ENCODE peak calls at places on chromosomes 11 and 22, in five cellular contexts. One of them, this sample, is unnamed.

GRCh38 chr22:37716708-37717107 is 19.9 kb downstream of the TRIOBP start:
- DNase-seq in AG09309: no peak
- DNase-seq in fibroblast of the aortic adventitia: no peak
- DNase-seq in bronchial epithelial cell: peak
- DNase-seq in A549: no peak
- DNase-seq in this sample: peak

GRCh38 chr11:112042161-112042960 is 17.2 kb downstream of the DLAT start:
- DNase-seq in AG09309: peak
- DNase-seq in fibroblast of the aortic adventitia: peak
- DNase-seq in bronchial epithelial cell: peak
- DNase-seq in A549: no peak
- DNase-seq in this sample: peak

GRCh38 chr22:19853879-19854777 is 546 bp downstream of the GNB1L start:
- DNase-seq in AG09309: no peak
- DNase-seq in fibroblast of the aortic adventitia: no peak
- DNase-seq in bronchial epithelial cell: no peak
- DNase-seq in A549: no peak
- DNase-seq in this sample: peak

GRCh38 chr11:65555693-65556231 is 2.4 kb downstream of the LTBP3 start:
- DNase-seq in AG09309: peak
- DNase-seq in fibroblast of the aortic adventitia: peak
- DNase-seq in bronchial epithelial cell: peak
- DNase-seq in A549: peak
- DNase-seq in this sample: peak

GRCh38 chr22:24421428-24421931 is 5.9 kb upstream of the ADORA2A start:
- DNase-seq in AG09309: no peak
- DNase-seq in fibroblast of the aortic adventitia: no peak
- DNase-seq in bronchial epithelial cell: no peak
- DNase-seq in A549: peak
- DNase-seq in this sample: no peak

GRCh38 chr22:45261407-45262088 is 20.9 kb upstream of the KIAA0930 start:
- DNase-seq in AG09309: no peak
- DNase-seq in fibroblast of the aortic adventitia: no peak
- DNase-seq in bronchial epithelial cell: no peak
- DNase-seq in A549: no peak
- DNase-seq in this sample: no peak

GRCh38 chr11:47179655-47179991 is 2.9 kb upstream of the ARFGAP2 start:
- DNase-seq in AG09309: no peak
- DNase-seq in fibroblast of the aortic adventitia: peak
- DNase-seq in bronchial epithelial cell: no peak
- DNase-seq in A549: peak
- DNase-seq in this sample: peak

GRCh38 chr11:61378713-61379313 is 13.6 kb upstream of the TMEM216 start:
- DNase-seq in AG09309: peak
- DNase-seq in fibroblast of the aortic adventitia: peak
- DNase-seq in bronchial epithelial cell: peak
- DNase-seq in A549: peak
- DNase-seq in this sample: peak

GRCh38 chr22:43897751-43898261 is 6.0 kb upstream of the PNPLA5 start:
- DNase-seq in AG09309: no peak
- DNase-seq in fibroblast of the aortic adventitia: peak
- DNase-seq in bronchial epithelial cell: peak
- DNase-seq in A549: no peak
- DNase-seq in this sample: peak

GRCh38 chr11:128506999-128507591 is 80.3 kb downstream of the ETS1 start:
- DNase-seq in AG09309: peak
- DNase-seq in fibroblast of the aortic adventitia: peak
- DNase-seq in bronchial epithelial cell: peak
- DNase-seq in A549: peak
- DNase-seq in this sample: peak

GRCh38 chr22:49576241-49577141 is 251.2 kb downstream of the BRD1 start:
- DNase-seq in AG09309: no peak
- DNase-seq in fibroblast of the aortic adventitia: no peak
- DNase-seq in bronchial epithelial cell: no peak
- DNase-seq in A549: no peak
- DNase-seq in this sample: no peak

GRCh38 chr11:114066046-114066648 is 6.6 kb downstream of the ZBTB16 start:
- DNase-seq in AG09309: no peak
- DNase-seq in fibroblast of the aortic adventitia: no peak
- DNase-seq in bronchial epithelial cell: no peak
- DNase-seq in A549: no peak
- DNase-seq in this sample: no peak

GRCh38 chr22:47816121-47816915 is 1053.9 kb downstream of the TBC1D22A start:
- DNase-seq in AG09309: no peak
- DNase-seq in fibroblast of the aortic adventitia: no peak
- DNase-seq in bronchial epithelial cell: no peak
- DNase-seq in A549: no peak
- DNase-seq in this sample: no peak

GRCh38 chr11:31808721-31809542 is 2.2 kb downstream of the PAX6 start:
- DNase-seq in AG09309: no peak
- DNase-seq in fibroblast of the aortic adventitia: no peak
- DNase-seq in bronchial epithelial cell: no peak
- DNase-seq in A549: no peak
- DNase-seq in this sample: no peak
- H3K4me3 ChIP-seq in AG09309: no peak
- H3K4me3 ChIP-seq in fibroblast of the aortic adventitia: no peak
- H3K4me3 ChIP-seq in bronchial epithelial cell: no peak
- H3K4me3 ChIP-seq in A549: no peak
- H3K4me3 ChIP-seq in this sample: peak

GRCh38 chr11:18540207-18541009 is 13.7 kb upstream of the TSG101 start:
- DNase-seq in AG09309: no peak
- DNase-seq in fibroblast of the aortic adventitia: peak
- DNase-seq in bronchial epithelial cell: peak
- DNase-seq in A549: no peak
- DNase-seq in this sample: peak
- TF ChIP-seq CTCF in AG09309: peak
- TF ChIP-seq CTCF in fibroblast of the aortic adventitia: peak
- TF ChIP-seq CTCF in bronchial epithelial cell: peak
- TF ChIP-seq CTCF in A549: peak
- TF ChIP-seq CTCF in this sample: peak

GRCh38 chr11:62504158-62504973 is 42.2 kb downstream of the AHNAK start:
- DNase-seq in AG09309: no peak
- DNase-seq in fibroblast of the aortic adventitia: no peak
- DNase-seq in bronchial epithelial cell: no peak
- DNase-seq in A549: no peak
- DNase-seq in this sample: no peak
- H3K4me3 ChIP-seq in AG09309: no peak
- H3K4me3 ChIP-seq in fibroblast of the aortic adventitia: no peak
- H3K4me3 ChIP-seq in bronchial epithelial cell: no peak
- H3K4me3 ChIP-seq in A549: no peak
- H3K4me3 ChIP-seq in this sample: no peak

GRCh38 chr11:70268526-70268925 is 2.0 kb upstream of the PPFIA1 start:
- DNase-seq in AG09309: no peak
- DNase-seq in fibroblast of the aortic adventitia: no peak
- DNase-seq in bronchial epithelial cell: no peak
- DNase-seq in A549: no peak
- DNase-seq in this sample: no peak

GRCh38 chr11:70270104-70270876 is at the start of gene PPFIA1:
- DNase-seq in AG09309: peak
- DNase-seq in fibroblast of the aortic adventitia: peak
- DNase-seq in bronchial epithelial cell: peak
- DNase-seq in A549: peak
- DNase-seq in this sample: peak

GRCh38 chr11:70271635-70271953 is 1.1 kb downstream of the PPFIA1 start:
- DNase-seq in AG09309: no peak
- DNase-seq in fibroblast of the aortic adventitia: no peak
- DNase-seq in bronchial epithelial cell: no peak
- DNase-seq in A549: no peak
- DNase-seq in this sample: no peak

GRCh38 chr11:70272009-70272408 is 1.5 kb downstream of the PPFIA1 start:
- DNase-seq in AG09309: no peak
- DNase-seq in fibroblast of the aortic adventitia: no peak
- DNase-seq in bronchial epithelial cell: no peak
- DNase-seq in A549: no peak
- DNase-seq in this sample: no peak

DNA sequence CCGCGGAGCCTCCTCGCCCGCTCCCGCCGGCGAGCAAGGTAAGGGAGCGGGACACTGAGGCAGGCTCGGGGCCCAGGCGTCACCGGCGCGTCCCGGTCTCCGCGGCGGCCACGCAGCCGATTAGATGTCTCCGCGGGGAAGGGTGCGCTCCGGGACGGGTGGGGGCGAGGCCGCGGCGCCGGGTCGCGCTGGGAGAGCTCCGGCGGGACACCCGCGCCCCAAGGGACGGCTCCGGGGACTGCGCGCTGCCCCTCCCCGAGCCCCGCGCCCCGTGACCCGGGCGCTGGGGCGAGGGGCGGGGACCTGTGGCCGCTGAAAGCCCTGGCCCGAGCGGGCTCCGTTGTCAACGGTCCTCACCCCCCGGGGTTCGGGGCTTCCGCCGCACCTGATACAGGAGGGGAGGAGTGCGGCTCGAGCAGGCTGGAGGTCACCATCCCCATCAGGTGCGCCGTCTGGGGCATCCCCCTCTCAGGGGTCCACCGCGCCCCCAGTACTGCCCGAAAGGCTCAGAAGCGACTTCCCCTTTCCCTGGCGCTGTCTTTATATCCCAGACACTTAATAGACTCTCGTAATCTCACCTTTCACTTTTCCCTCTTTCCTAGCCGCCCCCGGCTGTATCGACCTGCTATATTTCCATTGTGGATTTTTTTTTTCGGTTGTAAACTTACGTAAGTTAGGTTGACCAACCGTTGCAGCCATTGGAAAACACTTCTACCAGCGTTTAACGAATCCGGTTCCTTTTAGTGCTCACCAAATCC is 566 bp downstream of the PPFIA1 start:
- DNase-seq in AG09309: peak
- DNase-seq in fibroblast of the aortic adventitia: peak
- DNase-seq in bronchial epithelial cell: peak
- DNase-seq in A549: peak
- DNase-seq in this sample: peak
- TF ChIP-seq CTCF in AG09309: no peak
- TF ChIP-seq CTCF in fibroblast of the aortic adventitia: no peak
- TF ChIP-seq CTCF in bronchial epithelial cell: no peak
- TF ChIP-seq CTCF in A549: peak
- TF ChIP-seq CTCF in this sample: no peak

DNA sequence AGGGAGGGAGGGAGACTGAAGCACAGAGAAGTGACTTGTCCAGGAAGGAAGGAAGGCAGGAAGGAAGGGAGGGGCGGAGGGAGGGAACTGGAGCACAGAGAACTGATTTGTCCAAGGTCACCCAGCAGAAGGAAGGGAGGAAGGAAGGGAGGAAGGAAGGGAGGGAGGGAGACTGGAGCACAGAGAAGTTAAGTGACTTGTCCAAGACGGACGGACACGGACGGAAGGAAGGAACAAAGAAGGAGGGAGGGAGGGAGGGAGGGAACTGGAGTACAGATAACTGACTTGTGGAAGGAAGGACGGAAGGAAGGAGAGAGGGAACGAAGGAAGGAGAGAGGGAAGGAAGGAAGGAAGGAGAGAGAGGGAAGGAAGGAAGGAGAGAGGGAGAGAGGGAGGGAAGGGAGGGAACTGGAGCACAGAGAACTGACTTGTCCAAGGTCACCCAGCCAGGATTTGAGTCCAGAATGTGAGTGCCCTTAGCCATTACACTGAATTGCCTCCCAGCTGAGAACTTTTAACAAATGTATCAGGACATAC is 1.5 kb downstream of the SLC35F2 start:
- DNase-seq in AG09309: no peak
- DNase-seq in fibroblast of the aortic adventitia: no peak
- DNase-seq in bronchial epithelial cell: peak
- DNase-seq in A549: no peak
- DNase-seq in this sample: no peak
- H3K4me3 ChIP-seq in AG09309: no peak
- H3K4me3 ChIP-seq in fibroblast of the aortic adventitia: no peak
- H3K4me3 ChIP-seq in bronchial epithelial cell: peak
- H3K4me3 ChIP-seq in A549: peak
- H3K4me3 ChIP-seq in this sample: no peak

GRCh38 chr11:19736831-19737230 is 24.2 kb downstream of the NAV2 start:
- DNase-seq in AG09309: no peak
- DNase-seq in fibroblast of the aortic adventitia: no peak
- DNase-seq in bronchial epithelial cell: no peak
- DNase-seq in A549: no peak
- DNase-seq in this sample: no peak

GRCh38 chr11:19734171-19734570 is 21.5 kb downstream of the NAV2 start:
- DNase-seq in AG09309: no peak
- DNase-seq in fibroblast of the aortic adventitia: no peak
- DNase-seq in bronchial epithelial cell: no peak
- DNase-seq in A549: no peak
- DNase-seq in this sample: no peak

GRCh38 chr11:19738124-19738523 is 25.5 kb downstream of the NAV2 start:
- DNase-seq in AG09309: no peak
- DNase-seq in fibroblast of the aortic adventitia: no peak
- DNase-seq in bronchial epithelial cell: no peak
- DNase-seq in A549: no peak
- DNase-seq in this sample: no peak

GRCh38 chr11:19737575-19737974 is 24.9 kb downstream of the NAV2 start:
- DNase-seq in AG09309: no peak
- DNase-seq in fibroblast of the aortic adventitia: no peak
- DNase-seq in bronchial epithelial cell: no peak
- DNase-seq in A549: no peak
- DNase-seq in this sample: no peak

DNA sequence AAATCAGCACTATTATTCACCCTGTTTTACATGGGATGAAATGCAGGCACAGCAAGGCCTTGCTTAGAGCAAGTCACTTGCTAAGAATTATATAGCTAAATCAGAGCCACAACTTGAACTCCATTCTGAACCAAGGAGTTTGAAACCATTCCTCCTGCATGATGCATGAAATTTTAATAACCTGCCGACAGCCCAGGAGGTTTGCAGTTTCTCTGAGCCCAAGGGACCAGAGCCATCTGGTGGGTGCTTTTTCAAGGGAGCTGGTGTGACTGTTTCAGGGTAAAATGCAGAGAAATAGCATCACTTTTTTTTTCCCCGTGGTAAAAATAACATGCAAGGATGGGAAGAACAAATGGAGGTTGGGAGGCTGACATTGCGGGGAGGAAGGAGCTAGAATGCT is 22.9 kb downstream of the NAV2 start:
- DNase-seq in AG09309: no peak
- DNase-seq in fibroblast of the aortic adventitia: peak
- DNase-seq in bronchial epithelial cell: no peak
- DNase-seq in A549: no peak
- DNase-seq in this sample: peak
- TF ChIP-seq CTCF in AG09309: peak
- TF ChIP-seq CTCF in fibroblast of the aortic adventitia: peak
- TF ChIP-seq CTCF in bronchial epithelial cell: peak
- TF ChIP-seq CTCF in A549: no peak
- TF ChIP-seq CTCF in this sample: peak

GRCh38 chr11:36196476-36197099 is 92.6 kb downstream of the COMMD9 start:
- DNase-seq in AG09309: no peak
- DNase-seq in fibroblast of the aortic adventitia: peak
- DNase-seq in bronchial epithelial cell: no peak
- DNase-seq in A549: no peak
- DNase-seq in this sample: peak
- H3K4me3 ChIP-seq in AG09309: no peak
- H3K4me3 ChIP-seq in fibroblast of the aortic adventitia: no peak
- H3K4me3 ChIP-seq in bronchial epithelial cell: no peak
- H3K4me3 ChIP-seq in A549: no peak
- H3K4me3 ChIP-seq in this sample: no peak